ENCODE peak calls at places on chromosomes 2 and 18, in five cellular contexts. J, F, O, H and L are unnamed samples.

GRCh38 chr2:117555965-117556364 is 258.5 kb upstream of the DDX18 start:
- DNase-seq in J (no peak), F (no peak), O (no peak), H (no peak), L (no peak)

GRCh38 chr18:48385595-48385994 is 23.6 kb downstream of the ZBTB7C start:
- DNase-seq in J (no peak), F (no peak), O (no peak), H (no peak), L (no peak)

GRCh38 chr2:236592821-236593220 is 23.2 kb downstream of the ACKR3 start:
- DNase-seq in J (no peak), F (no peak), O (no peak), H (no peak), L (no peak)

GRCh38 chr18:2316686-2317308 is 254.5 kb downstream of the METTL4 start:
- DNase-seq in J (no peak), F (no peak), O (no peak), H (no peak), L (no peak)

GRCh38 chr2:134917958-134918517 is 584 bp upstream of the CCNT2 start:
- DNase-seq in J (peak; percentile 92), F (no peak), O (peak; percentile 96), H (peak; percentile 96), L (no peak)

GRCh38 chr18:70523035-70523797 is 234.4 kb downstream of the SOCS6 start:
- DNase-seq in J (no peak), F (no peak), O (no peak), H (no peak), L (no peak)

GRCh38 chr2:232884549-232885263 is 14.6 kb downstream of the SNORC start:
- DNase-seq in J (no peak), F (no peak), O (no peak), H (no peak), L (no peak)

GRCh38 chr2:70565039-70565731 is 11.6 kb upstream of the TGFA start:
- DNase-seq in J (no peak), F (no peak), O (no peak), H (no peak), L (no peak)

GRCh38 chr2:127568128-127568527 is 32.6 kb downstream of the MYO7B start:
- DNase-seq in J (no peak), F (no peak), O (no peak), H (no peak), L (no peak)

GRCh38 chr2:81987370-81987769 is 1682.8 kb upstream of the LRRTM1 start:
- DNase-seq in J (no peak), F (no peak), O (no peak), H (no peak), L (no peak)

GRCh38 chr2:173459363-173459762 is 104.7 kb downstream of the CDCA7 start:
- DNase-seq in J (no peak), F (no peak), O (no peak), H (no peak), L (no peak)

GRCh38 chr2:220053919-220054318 is 426.5 kb downstream of the SLC4A3 start:
- DNase-seq in J (peak; percentile 3), F (no peak), O (no peak), H (no peak), L (no peak)

GRCh38 chr2:1681323-1682310 is 62.7 kb downstream of the PXDN start:
- DNase-seq in J (no peak), F (no peak), O (no peak), H (no peak), L (no peak)

GRCh38 chr2:28128281-28128950 is 237.9 kb downstream of the BABAM2 start:
- DNase-seq in J (no peak), F (no peak), O (no peak), H (peak; percentile 68), L (no peak)

GRCh38 chr2:223751012-223751411 is 86.4 kb downstream of the AP1S3 start:
- DNase-seq in J (no peak), F (no peak), O (no peak), H (peak; percentile 16), L (no peak)

GRCh38 chr2:191682148-191682547 is 4.2 kb downstream of the NABP1 start:
- DNase-seq in J (no peak), F (no peak), O (no peak), H (peak; percentile 66), L (no peak)

GRCh38 chr2:112880696-112881095 is 30.3 kb upstream of the IL37 start:
- DNase-seq in J (peak; percentile 54), F (no peak), O (no peak), H (no peak), L (no peak)

GRCh38 chr2:198659471-198659870 is 798.3 kb downstream of the SATB2 start:
- DNase-seq in J (no peak), F (no peak), O (no peak), H (no peak), L (no peak)

GRCh38 chr2:236691799-236692167 is 122.2 kb downstream of the ACKR3 start:
- DNase-seq in J (no peak), F (no peak), O (no peak), H (no peak), L (no peak)

GRCh38 chr2:231920366-231920765 is 5.8 kb downstream of the NPPC start:
- DNase-seq in J (no peak), F (no peak), O (no peak), H (no peak), L (no peak)

GRCh38 chr2:65413106-65413505 is 19.3 kb downstream of the SPRED2 start:
- DNase-seq in J (no peak), F (no peak), O (no peak), H (no peak), L (no peak)

GRCh38 chr2:156037472-156037871 is 295.0 kb downstream of the NR4A2 start:
- DNase-seq in J (no peak), F (no peak), O (no peak), H (no peak), L (no peak)

GRCh38 chr2:238864207-238865014 is 16.5 kb downstream of the TWIST2 start:
- DNase-seq in J (no peak), F (peak; percentile 94), O (peak; percentile 97), H (peak; percentile 99), L (peak; percentile 98)

GRCh38 chr18:47594063-47594462 is 336.4 kb downstream of the SMAD2 start:
- DNase-seq in J (no peak), F (no peak), O (no peak), H (no peak), L (no peak)

GRCh38 chr2:139045524-139045923 is 265.3 kb upstream of the NXPH2 start:
- DNase-seq in J (no peak), F (no peak), O (no peak), H (no peak), L (no peak)

GRCh38 chr2:100126172-100126571 is 16.2 kb downstream of the AFF3 start:
- DNase-seq in J (no peak), F (no peak), O (no peak), H (no peak), L (no peak)

GRCh38 chr18:3036108-3036507 is 23.2 kb upstream of the LPIN2 start:
- DNase-seq in J (no peak), F (no peak), O (no peak), H (no peak), L (no peak)

GRCh38 chr2:16109368-16109820 is 169.0 kb downstream of the MYCN start:
- DNase-seq in J (no peak), F (no peak), O (no peak), H (no peak), L (no peak)

GRCh38 chr18:3994061-3994687 is 460.9 kb downstream of the DLGAP1 start:
- DNase-seq in J (no peak), F (no peak), O (no peak), H (no peak), L (no peak)

GRCh38 chr18:22345733-22346132 is 72.0 kb downstream of the CTAGE1 start:
- DNase-seq in J (no peak), F (no peak), O (no peak), H (peak; percentile 38), L (no peak)

GRCh38 chr2:190579058-190579410 is 44.5 kb upstream of the NEMP2 start:
- DNase-seq in J (no peak), F (no peak), O (no peak), H (no peak), L (no peak)

GRCh38 chr2:229342376-229342775 is 71.3 kb upstream of the PID1 start:
- DNase-seq in J (peak; percentile 1), F (peak; percentile 64), O (no peak), H (peak; percentile 36), L (no peak)

GRCh38 chr2:165176780-165177179 is 27.1 kb downstream of the SCN3A start:
- DNase-seq in J (no peak), F (no peak), O (no peak), H (no peak), L (no peak)

GRCh38 chr18:46419391-46420141 is 237.5 kb downstream of the LOXHD1 start:
- DNase-seq in J (no peak), F (no peak), O (no peak), H (no peak), L (no peak)

GRCh38 chr2:228869601-228870264 is 401.4 kb downstream of the PID1 start:
- DNase-seq in J (no peak), F (no peak), O (no peak), H (no peak), L (no peak)

GRCh38 chr2:64837925-64838641 is 151.1 kb upstream of the SLC1A4 start:
- DNase-seq in J (peak; percentile 46), F (no peak), O (no peak), H (peak; percentile 83), L (no peak)

GRCh38 chr2:23504591-23504990 is 119.6 kb downstream of the KLHL29 start:
- DNase-seq in J (no peak), F (no peak), O (no peak), H (no peak), L (no peak)

GRCh38 chr2:96208144-96209010 is at the start of gene STARD7:
- DNase-seq in J (peak; percentile 99), F (peak; percentile 97), O (peak; percentile 93), H (peak; percentile 98), L (peak; percentile 88)

GRCh38 chr2:169739351-169739750 is 5.7 kb downstream of the KLHL23 start:
- DNase-seq in J (no peak), F (no peak), O (no peak), H (no peak), L (no peak)

GRCh38 chr2:200173691-200174090 is 132.8 kb upstream of the SPATS2L start:
- DNase-seq in J (no peak), F (no peak), O (no peak), H (no peak), L (no peak)